ENCODE peak calls at places on chromosomes 2 and 18, in nine cellular contexts. I is NB4, W is heart right ventricle, M is coronary artery, S is fibroblast of lung, R is cardiac fibroblast, N is astrocyte of the spinal cord, J is IMR-90, Q is tibial nerve. B is an unnamed sample.

GRCh38 chr2:175698076-175698475 is 304.0 kb downstream of the LNPK start:
- DNase-seq in Q (no peak), J (no peak), R (no peak), S (no peak), I (no peak), W (no peak), M (no peak), N (no peak), B (no peak)

GRCh38 chr2:191212119-191212518 is 33.1 kb upstream of the MYO1B start:
- DNase-seq in J (no peak), M (no peak), W (no peak), I (no peak), N (no peak), S (no peak), R (no peak), Q (no peak), B (no peak)

GRCh38 chr18:12282436-12283039 is 25.5 kb upstream of the TUBB6 start:
- DNase-seq in Q (no peak), I (no peak), R (peak; percentile 76), M (no peak), S (peak; percentile 93), N (peak; percentile 82), J (peak; percentile 93), W (no peak), B (peak; percentile 86)

GRCh38 chr2:169714699-169715098 is 18.9 kb upstream of the KLHL23 start:
- DNase-seq in Q (no peak), W (no peak), M (no peak), I (no peak), N (no peak), R (no peak), S (no peak), J (no peak), B (peak; percentile 10)

GRCh38 chr2:236273126-236273525 is 8.9 kb upstream of the ASB18 start:
- DNase-seq in J (no peak), W (no peak), N (no peak), R (no peak), S (no peak), Q (no peak), M (no peak), I (peak; percentile 14), B (no peak)

GRCh38 chr2:160207804-160208661 is 8.0 kb upstream of the ITGB6 start:
- DNase-seq in J (peak; percentile 83), M (peak; percentile 92), S (peak; percentile 96), I (peak; percentile 77), N (peak; percentile 94), Q (peak; percentile 34), R (peak; percentile 92), W (peak; percentile 56), B (peak; percentile 90)

GRCh38 chr18:44181951-44182350 is 498.7 kb upstream of the SETBP1 start:
- DNase-seq in R (no peak), J (no peak), N (no peak), W (no peak), S (no peak), M (no peak), I (no peak), Q (no peak), B (peak; percentile 48)

GRCh38 chr2:222049946-222050345 is 248.9 kb downstream of the PAX3 start:
- DNase-seq in M (no peak), N (no peak), R (no peak), J (peak; percentile 23), S (peak; percentile 44), Q (no peak), W (no peak), I (no peak), B (peak; percentile 55)

GRCh38 chr18:57194622-57195021 is 47.7 kb downstream of the BOD1L2 start:
- DNase-seq in R (no peak), N (no peak), I (no peak), M (no peak), S (no peak), J (no peak), W (no peak), Q (no peak), B (no peak)

GRCh38 chr18:42412896-42413295 is 457.9 kb downstream of the PIK3C3 start:
- DNase-seq in N (peak; percentile 19), I (no peak), S (peak; percentile 72), Q (no peak), M (no peak), R (peak; percentile 35), J (no peak), W (no peak), B (peak; percentile 1)

GRCh38 chr2:5236308-5236707 is 455.9 kb upstream of the SOX11 start:
- DNase-seq in N (no peak), Q (no peak), J (no peak), W (no peak), R (no peak), I (no peak), M (no peak), S (no peak), B (no peak)
- TF ChIP-seq CTCF in N (peak; percentile 7), Q (no peak), J (no peak), W (no peak), R (no peak), I (no peak), M (no peak), S (no peak), B (no peak)

DNA sequence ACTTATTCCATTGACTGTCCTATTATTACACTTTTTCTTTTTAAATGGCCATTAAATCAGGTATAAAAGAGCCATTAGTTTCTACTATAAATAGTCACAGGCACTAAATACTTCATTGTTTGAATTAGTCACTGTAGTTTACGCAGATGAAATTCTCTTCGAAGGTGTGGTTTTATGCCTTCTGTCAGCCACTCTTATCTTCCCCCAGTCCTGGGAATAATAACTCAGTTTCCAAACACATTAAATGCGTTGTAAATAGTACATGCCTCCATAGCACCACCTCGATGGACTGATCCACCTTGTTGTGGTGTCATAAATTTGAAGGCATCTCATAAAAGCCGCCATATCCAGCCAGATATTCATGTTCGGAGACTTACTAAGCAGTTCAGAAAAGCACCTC is 72.1 kb upstream of the PARD3B start:
- DNase-seq in R (no peak), M (no peak), S (peak; percentile 17), Q (no peak), J (no peak), N (no peak), I (no peak), W (no peak), B (no peak)
- H3K4me3 ChIP-seq in R (no peak overlapping the region), M (no peak overlapping the region), S (no peak overlapping the region), Q (no peak overlapping the region), J (no peak overlapping the region), N (no peak overlapping the region), I (no peak overlapping the region), W (no peak overlapping the region), B (no peak overlapping the region)

DNA sequence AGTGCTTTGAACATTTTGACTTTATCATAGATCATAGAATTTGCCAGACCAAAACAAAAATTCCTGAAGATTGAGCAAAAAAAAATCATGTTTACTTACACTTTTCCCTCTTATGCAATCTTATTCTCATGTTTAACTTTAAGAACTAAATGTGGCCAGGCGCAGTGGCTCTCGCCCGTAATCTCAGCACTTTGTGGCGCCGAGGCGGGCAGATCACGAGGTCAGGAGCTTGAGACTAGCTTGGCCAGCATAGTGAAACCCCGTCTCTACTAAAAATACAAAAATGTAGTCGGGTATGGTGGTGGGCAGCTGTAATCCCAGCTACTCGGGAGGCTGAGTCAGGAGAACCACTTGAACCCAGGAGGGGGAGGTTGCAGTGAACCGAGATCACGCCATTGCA is 227.9 kb upstream of the KYNU start:
- DNase-seq in N (no peak), M (no peak), W (no peak), S (no peak), Q (no peak), I (no peak), J (no peak), R (no peak), B (no peak)
- TF ChIP-seq CTCF in N (no peak), M (no peak), W (no peak), S (no peak), Q (no peak), I (no peak), J (no peak), R (no peak), B (no peak)

GRCh38 chr2:64859208-64860161 is 129.7 kb upstream of the SLC1A4 start:
- DNase-seq in N (peak; percentile 92), J (peak; percentile 87), R (peak; percentile 93), W (peak; percentile 89), Q (peak; percentile 79), M (peak; percentile 93), I (peak; percentile 91), S (peak; percentile 95), B (peak; percentile 94)

GRCh38 chr2:64860936-64861335 is 128.3 kb upstream of the SLC1A4 start:
- DNase-seq in R (no peak), W (no peak), Q (no peak), M (no peak), J (no peak), N (no peak), S (no peak), I (no peak), B (no peak)

GRCh38 chr2:64861338-64862000 is 127.7 kb upstream of the SLC1A4 start:
- DNase-seq in R (no peak), Q (no peak), M (no peak), J (no peak), I (no peak), W (no peak), S (no peak), N (no peak), B (no peak)

GRCh38 chr2:64862001-64862397 is 127.2 kb upstream of the SLC1A4 start:
- DNase-seq in I (no peak), J (no peak), M (no peak), R (no peak), S (no peak), W (no peak), N (no peak), Q (no peak), B (no peak)

DNA sequence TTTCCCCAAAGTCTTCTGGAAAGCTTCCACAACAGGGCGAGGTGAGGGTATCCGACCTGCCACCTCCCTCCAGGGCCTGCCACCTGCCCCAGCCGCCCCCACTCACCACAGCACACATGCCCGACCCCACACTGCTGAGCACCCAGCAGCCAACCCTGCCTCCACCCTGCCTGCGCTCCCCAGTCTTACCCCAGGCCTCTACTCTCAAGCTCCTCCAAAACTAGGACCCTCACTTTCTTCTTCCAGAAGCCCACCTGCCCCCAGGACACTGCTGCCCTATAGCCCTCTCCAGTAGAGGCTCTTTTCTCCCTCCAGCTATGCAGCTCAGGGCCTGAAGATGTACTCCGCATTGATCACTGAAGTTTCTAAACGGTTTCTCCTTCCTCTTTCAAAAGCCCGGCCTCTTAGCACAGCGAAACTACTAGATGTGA is 128.9 kb upstream of the SLC1A4 start:
- DNase-seq in I (peak; percentile 70), J (no peak), Q (no peak), S (no peak), M (no peak), R (no peak), W (no peak), N (no peak), B (no peak)
- H3K4me3 ChIP-seq in I (peak overlapping the region; percentile 55), J (no peak overlapping the region), Q (peak overlapping the region; percentile 62), S (no peak overlapping the region), M (peak overlapping the region; percentile 61), R (no peak overlapping the region), W (peak overlapping the region; percentile 53), N (no peak overlapping the region), B (no peak overlapping the region)

GRCh38 chr18:814300-815084 is 2.5 kb upstream of the YES1 start:
- DNase-seq in I (no peak), S (no peak), J (no peak), M (no peak), W (no peak), Q (no peak), N (no peak), R (no peak), B (no peak)
- TF ChIP-seq CTCF in I (no peak), S (no peak), J (no peak), M (no peak), W (no peak), Q (no peak), N (no peak), R (no peak), B (no peak)

GRCh38 chr18:45670281-45670962 is 53.6 kb upstream of the SLC14A1 start:
- DNase-seq in J (peak; percentile 85), N (no peak), M (no peak), Q (no peak), R (peak; percentile 84), I (peak; percentile 96), W (no peak), S (peak; percentile 88), B (peak; percentile 76)
- H3K4me3 ChIP-seq in J (no peak overlapping the region), N (no peak overlapping the region), M (no peak overlapping the region), Q (no peak overlapping the region), R (no peak overlapping the region), I (peak overlapping the region; percentile 47), W (no peak overlapping the region), S (peak overlapping the region; percentile 5), B (no peak overlapping the region)

B was measured in fibroblast of mammary gland.